ENCODE peak calls at places on chromosomes 7 and 10, in four cellular contexts. One of them, this sample, is unnamed.
A peak's percentile ranks its signal among the peaks of the same experiment; 100 is the strongest.

GRCh38 chr10:33370434-33370930 is 36.0 kb upstream of the NRP1 start:
- DNase-seq in iPS-NIHi11: no peak
- DNase-seq in SHP77 treated with DMSO at 0.1 percent for 48 hours: no peak
- DNase-seq in amniotic stem cell: no peak
- DNase-seq in this sample: no peak

GRCh38 chr7:100166317-100166940 is 2.0 kb downstream of the GAL3ST4 start:
- DNase-seq in iPS-NIHi11: no peak
- DNase-seq in SHP77 treated with DMSO at 0.1 percent for 48 hours: no peak
- DNase-seq in amniotic stem cell: no peak
- DNase-seq in this sample: no peak

GRCh38 chr10:128963246-128964099 is 503.6 kb upstream of the MGMT start:
- DNase-seq in iPS-NIHi11: no peak
- DNase-seq in SHP77 treated with DMSO at 0.1 percent for 48 hours: no peak
- DNase-seq in amniotic stem cell: no peak
- DNase-seq in this sample: no peak

GRCh38 chr10:93074137-93074596 is 474 bp downstream of the CYP26A1 start:
- DNase-seq in iPS-NIHi11: peak; percentile 61
- DNase-seq in SHP77 treated with DMSO at 0.1 percent for 48 hours: no peak
- DNase-seq in amniotic stem cell: no peak
- DNase-seq in this sample: no peak

GRCh38 chr10:97127960-97128850 is 57.6 kb downstream of the SLIT1 start:
- DNase-seq in iPS-NIHi11: no peak
- DNase-seq in SHP77 treated with DMSO at 0.1 percent for 48 hours: no peak
- DNase-seq in amniotic stem cell: no peak
- DNase-seq in this sample: no peak

GRCh38 chr7:44289341-44290249 is 35.8 kb downstream of the CAMK2B start:
- DNase-seq in iPS-NIHi11: no peak
- DNase-seq in SHP77 treated with DMSO at 0.1 percent for 48 hours: no peak
- DNase-seq in amniotic stem cell: no peak
- DNase-seq in this sample: peak; percentile 53

GRCh38 chr10:7819126-7819470 is 793 bp downstream of the TAF3 start:
- DNase-seq in iPS-NIHi11: peak; percentile 20
- DNase-seq in SHP77 treated with DMSO at 0.1 percent for 48 hours: no peak
- DNase-seq in amniotic stem cell: no peak
- DNase-seq in this sample: no peak

GRCh38 chr10:113177163-113177935 is 227.3 kb downstream of the TCF7L2 start:
- DNase-seq in iPS-NIHi11: no peak
- DNase-seq in SHP77 treated with DMSO at 0.1 percent for 48 hours: no peak
- DNase-seq in amniotic stem cell: no peak
- DNase-seq in this sample: no peak

GRCh38 chr7:51062222-51062987 is 254.2 kb downstream of the COBL start:
- DNase-seq in iPS-NIHi11: no peak
- DNase-seq in SHP77 treated with DMSO at 0.1 percent for 48 hours: no peak
- DNase-seq in amniotic stem cell: no peak
- DNase-seq in this sample: no peak

GRCh38 chr10:11338160-11338844 is 273.1 kb downstream of the USP6NL start:
- DNase-seq in iPS-NIHi11: no peak
- DNase-seq in SHP77 treated with DMSO at 0.1 percent for 48 hours: no peak
- DNase-seq in amniotic stem cell: no peak
- DNase-seq in this sample: no peak

GRCh38 chr7:121404348-121404747 is 8.2 kb upstream of the FAM3C start:
- DNase-seq in iPS-NIHi11: no peak
- DNase-seq in SHP77 treated with DMSO at 0.1 percent for 48 hours: no peak
- DNase-seq in amniotic stem cell: no peak
- DNase-seq in this sample: no peak

GRCh38 chr10:71272122-71272771 is 46.8 kb upstream of the SLC29A3 start:
- DNase-seq in iPS-NIHi11: no peak
- DNase-seq in SHP77 treated with DMSO at 0.1 percent for 48 hours: no peak
- DNase-seq in amniotic stem cell: no peak
- DNase-seq in this sample: no peak

GRCh38 chr10:754914-755313 is 65.4 kb upstream of the DIP2C start:
- DNase-seq in iPS-NIHi11: no peak
- DNase-seq in SHP77 treated with DMSO at 0.1 percent for 48 hours: no peak
- DNase-seq in amniotic stem cell: no peak
- DNase-seq in this sample: no peak

GRCh38 chr7:133502498-133502897 is 249.6 kb downstream of the EXOC4 start:
- DNase-seq in iPS-NIHi11: no peak
- DNase-seq in SHP77 treated with DMSO at 0.1 percent for 48 hours: no peak
- DNase-seq in amniotic stem cell: no peak
- DNase-seq in this sample: no peak

GRCh38 chr10:30366351-30366750 is 17.3 kb upstream of the MTPAP start:
- DNase-seq in iPS-NIHi11: no peak
- DNase-seq in SHP77 treated with DMSO at 0.1 percent for 48 hours: no peak
- DNase-seq in amniotic stem cell: no peak
- DNase-seq in this sample: no peak

GRCh38 chr10:119268428-119268827 is 61.1 kb downstream of the GRK5 start:
- DNase-seq in iPS-NIHi11: no peak
- DNase-seq in SHP77 treated with DMSO at 0.1 percent for 48 hours: no peak
- DNase-seq in amniotic stem cell: no peak
- DNase-seq in this sample: no peak

GRCh38 chr7:55130079-55130476 is 111.3 kb downstream of the EGFR start:
- DNase-seq in iPS-NIHi11: no peak
- DNase-seq in SHP77 treated with DMSO at 0.1 percent for 48 hours: peak; percentile 40
- DNase-seq in amniotic stem cell: no peak
- DNase-seq in this sample: no peak

GRCh38 chr7:99010281-99010680 is 131.9 kb downstream of the TRRAP start:
- DNase-seq in iPS-NIHi11: no peak
- DNase-seq in SHP77 treated with DMSO at 0.1 percent for 48 hours: no peak
- DNase-seq in amniotic stem cell: no peak
- DNase-seq in this sample: no peak

GRCh38 chr10:28783089-28783488 is 105.8 kb downstream of the BAMBI start:
- DNase-seq in iPS-NIHi11: no peak
- DNase-seq in SHP77 treated with DMSO at 0.1 percent for 48 hours: no peak
- DNase-seq in amniotic stem cell: no peak
- DNase-seq in this sample: no peak

GRCh38 chr7:87354749-87355148 is 9.3 kb downstream of the CROT start:
- DNase-seq in iPS-NIHi11: no peak
- DNase-seq in SHP77 treated with DMSO at 0.1 percent for 48 hours: no peak
- DNase-seq in amniotic stem cell: no peak
- DNase-seq in this sample: no peak

GRCh38 chr7:1232103-1232466 is 587 bp upstream of the UNCX start:
- DNase-seq in iPS-NIHi11: no peak
- DNase-seq in SHP77 treated with DMSO at 0.1 percent for 48 hours: no peak
- DNase-seq in amniotic stem cell: no peak
- DNase-seq in this sample: no peak

GRCh38 chr7:129454249-129454551 is 20.0 kb downstream of the STRIP2 start:
- DNase-seq in iPS-NIHi11: no peak
- DNase-seq in SHP77 treated with DMSO at 0.1 percent for 48 hours: no peak
- DNase-seq in amniotic stem cell: no peak
- DNase-seq in this sample: no peak

GRCh38 chr10:17077251-17077904 is 52.2 kb downstream of the CUBN start:
- DNase-seq in iPS-NIHi11: no peak
- DNase-seq in SHP77 treated with DMSO at 0.1 percent for 48 hours: no peak
- DNase-seq in amniotic stem cell: no peak
- DNase-seq in this sample: no peak

GRCh38 chr10:63268798-63269503 is 135.8 kb downstream of the NRBF2 start:
- DNase-seq in iPS-NIHi11: peak; percentile 82
- DNase-seq in SHP77 treated with DMSO at 0.1 percent for 48 hours: peak; percentile 85
- DNase-seq in amniotic stem cell: peak; percentile 76
- DNase-seq in this sample: peak; percentile 93

GRCh38 chr10:36096571-36096970 is 454.5 kb upstream of the FZD8 start:
- DNase-seq in iPS-NIHi11: no peak
- DNase-seq in SHP77 treated with DMSO at 0.1 percent for 48 hours: no peak
- DNase-seq in amniotic stem cell: no peak
- DNase-seq in this sample: no peak

GRCh38 chr10:69616358-69616757 is 13.7 kb upstream of the FAM241B start:
- DNase-seq in iPS-NIHi11: no peak
- DNase-seq in SHP77 treated with DMSO at 0.1 percent for 48 hours: no peak
- DNase-seq in amniotic stem cell: no peak
- DNase-seq in this sample: peak; percentile 46

GRCh38 chr10:89516149-89516832 is 19.1 kb downstream of the SLC16A12 start:
- DNase-seq in iPS-NIHi11: peak; percentile 62
- DNase-seq in SHP77 treated with DMSO at 0.1 percent for 48 hours: peak; percentile 1
- DNase-seq in amniotic stem cell: peak; percentile 69
- DNase-seq in this sample: no peak

GRCh38 chr10:11639861-11640764 is 28.7 kb upstream of the USP6NL start:
- DNase-seq in iPS-NIHi11: no peak
- DNase-seq in SHP77 treated with DMSO at 0.1 percent for 48 hours: no peak
- DNase-seq in amniotic stem cell: no peak
- DNase-seq in this sample: no peak

GRCh38 chr10:119190353-119190752 is 11.7 kb upstream of the PRDX3 start:
- DNase-seq in iPS-NIHi11: peak; percentile 26
- DNase-seq in SHP77 treated with DMSO at 0.1 percent for 48 hours: no peak
- DNase-seq in amniotic stem cell: peak; percentile 91
- DNase-seq in this sample: no peak

GRCh38 chr7:158695726-158696452 is 8.7 kb downstream of the NCAPG2 start:
- DNase-seq in iPS-NIHi11: peak; percentile 19
- DNase-seq in SHP77 treated with DMSO at 0.1 percent for 48 hours: no peak
- DNase-seq in amniotic stem cell: peak; percentile 69
- DNase-seq in this sample: no peak

GRCh38 chr7:108335264-108335918 is 120.8 kb downstream of the NRCAM start:
- DNase-seq in iPS-NIHi11: peak; percentile 20
- DNase-seq in SHP77 treated with DMSO at 0.1 percent for 48 hours: peak; percentile 10
- DNase-seq in amniotic stem cell: no peak
- DNase-seq in this sample: no peak

GRCh38 chr10:26217396-26218105 is 977 bp downstream of the GAD2 start:
- DNase-seq in iPS-NIHi11: peak; percentile 46
- DNase-seq in SHP77 treated with DMSO at 0.1 percent for 48 hours: no peak
- DNase-seq in amniotic stem cell: no peak
- DNase-seq in this sample: no peak

This sample was measured in coronary artery.